ENCODE peak calls at places on chromosomes 3 and 15, in four cellular contexts. Y is HCT116, R is HepG2, O is K562. B is an unnamed sample.

GRCh38 chr3:113745273-113746068 is 578 bp downstream of the NAA50 start:
- DNase-seq in Y (peak), O (peak), R (peak), B (peak)

GRCh38 chr15:22895465-22896190 is 57.2 kb downstream of the NIPA2 start:
- DNase-seq in Y (peak), O (peak), R (no peak), B (no peak)

GRCh38 chr3:98893740-98894139 is 7.8 kb downstream of the DCBLD2 start:
- DNase-seq in R (no peak), O (no peak), Y (no peak), B (peak)

GRCh38 chr3:133591271-133591742 is 17.8 kb downstream of the CDV3 start:
- DNase-seq in R (no peak), O (no peak), Y (no peak), B (no peak)

GRCh38 chr3:95387242-95388021 is 1324.6 kb downstream of the NSUN3 start:
- DNase-seq in R (no peak), Y (no peak), O (no peak), B (no peak)

GRCh38 chr15:20106026-20106425 is 435.6 kb downstream of the GOLGA6L6 start:
- DNase-seq in R (no peak), Y (no peak), O (no peak), B (no peak)

GRCh38 chr3:150254199-150254786 is 153.8 kb upstream of the TSC22D2 start:
- DNase-seq in R (no peak), O (no peak), Y (no peak), B (no peak)

GRCh38 chr3:130626021-130626420 is 109.0 kb downstream of the COL6A6 start:
- DNase-seq in O (no peak), R (no peak), Y (no peak), B (no peak)

GRCh38 chr3:58386966-58387365 is 46.7 kb downstream of the PDHB start:
- DNase-seq in Y (no peak), O (no peak), R (no peak), B (no peak)

GRCh38 chr3:50450135-50450911 is 53.1 kb downstream of the CACNA2D2 start:
- DNase-seq in O (peak), R (peak), Y (no peak), B (no peak)

GRCh38 chr3:159764211-159765024 is 224.2 kb upstream of the IL12A start:
- DNase-seq in O (peak), R (no peak), Y (no peak), B (peak)

GRCh38 chr3:9786825-9787654 is 5.2 kb downstream of the TADA3 start:
- DNase-seq in O (no peak), R (no peak), Y (no peak), B (no peak)

GRCh38 chr3:43231276-43232000 is 54.9 kb upstream of the SNRK start:
- DNase-seq in Y (no peak), O (no peak), R (no peak), B (no peak)

GRCh38 chr15:79408041-79408440 is 24.1 kb upstream of the MINAR1 start:
- DNase-seq in R (no peak), O (no peak), Y (no peak), B (no peak)

GRCh38 chr3:99934984-99935797 is 117.5 kb downstream of the CMSS1 start:
- DNase-seq in Y (no peak), O (no peak), R (peak), B (no peak)

GRCh38 chr15:78850926-78851600 is 21.6 kb upstream of the MORF4L1 start:
- DNase-seq in Y (no peak), O (no peak), R (peak), B (no peak)

GRCh38 chr3:142601713-142602112 is 5.5 kb downstream of the PLS1 start:
- DNase-seq in Y (no peak), R (no peak), O (no peak), B (no peak)

GRCh38 chr3:142608615-142609014 is 12.4 kb downstream of the PLS1 start:
- DNase-seq in R (no peak), Y (no peak), O (no peak), B (no peak)

GRCh38 chr3:142602630-142603339 is 6.6 kb downstream of the PLS1 start:
- DNase-seq in R (no peak), Y (no peak), O (no peak), B (no peak)

GRCh38 chr3:142604940-142605339 is 8.7 kb downstream of the PLS1 start:
- DNase-seq in R (no peak), Y (no peak), O (no peak), B (no peak)

DNA sequence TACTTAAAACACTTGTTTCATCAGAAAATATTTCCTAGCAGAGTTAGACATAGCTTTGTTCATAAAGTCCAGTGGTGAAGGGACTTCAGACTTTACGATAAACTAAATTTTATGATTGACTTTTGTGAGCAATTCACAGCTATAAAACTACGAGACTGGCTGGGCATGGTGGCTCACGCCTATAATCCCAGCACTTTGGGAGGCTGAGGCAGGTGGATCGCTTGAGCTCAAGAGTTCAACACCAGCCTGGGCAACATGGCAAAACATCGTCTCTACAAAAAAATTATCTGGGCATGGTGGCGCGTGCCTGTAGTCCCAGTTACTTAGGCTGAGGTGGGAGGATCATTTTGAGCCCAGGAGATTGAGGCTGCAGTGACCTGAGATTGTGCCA is 7.1 kb downstream of the PLS1 start:
- DNase-seq in O (no peak), R (no peak), Y (no peak), B (no peak)
- TF ChIP-seq ELF1 in O (no peak), R (no peak), Y (no peak), B (no peak)

GRCh38 chr3:185737740-185738680 is 86.8 kb downstream of the IGF2BP2 start:
- DNase-seq in Y (no peak), O (no peak), R (no peak), B (no peak)

GRCh38 chr3:185733980-185734724 is 90.7 kb downstream of the IGF2BP2 start:
- DNase-seq in O (peak), R (peak), Y (peak), B (peak)

GRCh38 chr3:185734725-185735096 is 90.1 kb downstream of the IGF2BP2 start:
- DNase-seq in R (no peak), O (peak), Y (no peak), B (no peak)

GRCh38 chr3:185739264-185739701 is 85.6 kb downstream of the IGF2BP2 start:
- DNase-seq in O (no peak), Y (no peak), R (no peak), B (no peak)

GRCh38 chr3:185737020-185737419 is 87.8 kb downstream of the IGF2BP2 start:
- DNase-seq in Y (no peak), R (no peak), O (no peak), B (no peak)
- TF ChIP-seq POLR2AphosphoS5 in Y (no peak), R (no peak), O (no peak), B (no peak)

GRCh38 chr3:52004906-52005395 is 9.3 kb upstream of the RPL29 start:
- DNase-seq in Y (no peak), R (no peak), O (no peak), B (no peak)
- TF ChIP-seq ELF1 in Y (no peak), R (no peak), O (no peak), B (no peak)

GRCh38 chr3:27677554-27677953 is 44.6 kb downstream of the EOMES start:
- DNase-seq in R (no peak), O (no peak), Y (peak), B (no peak)

GRCh38 chr3:27678234-27678633 is 43.9 kb downstream of the EOMES start:
- DNase-seq in Y (no peak), O (no peak), R (no peak), B (no peak)

GRCh38 chr3:27673701-27674100 is 48.4 kb downstream of the EOMES start:
- DNase-seq in O (no peak), R (no peak), Y (no peak), B (no peak)

GRCh38 chr3:27671101-27671500 is 51.0 kb downstream of the EOMES start:
- DNase-seq in O (no peak), Y (no peak), R (no peak), B (no peak)

DNA sequence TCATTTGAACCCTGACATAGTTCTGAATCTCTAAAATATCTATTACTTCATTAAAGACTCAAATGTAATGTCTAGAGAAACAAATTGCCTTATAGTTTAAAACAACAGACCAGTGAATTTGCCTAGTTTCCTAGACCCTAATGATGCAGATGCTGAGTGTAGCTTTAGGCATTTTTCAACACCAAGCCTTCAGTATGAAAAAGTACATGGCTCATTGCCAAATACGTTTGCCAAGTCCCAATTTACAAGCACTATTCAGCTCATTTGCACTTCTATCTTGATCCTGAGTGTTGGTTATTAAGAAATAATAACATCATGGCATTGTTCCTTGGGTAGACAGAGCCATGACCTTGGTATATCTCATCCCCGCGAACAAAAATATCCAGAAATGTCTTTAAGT is 46.8 kb downstream of the EOMES start:
- DNase-seq in O (no peak), Y (no peak), R (no peak), B (no peak)
- TF ChIP-seq POLR2AphosphoS5 in O (no peak), Y (no peak), R (no peak), B (no peak)

GRCh38 chr3:119643094-119643493 is 17.3 kb downstream of the POPDC2 start:
- DNase-seq in R (no peak), Y (no peak), O (no peak), B (no peak)
- TF ChIP-seq ELF1 in R (no peak), Y (no peak), O (no peak), B (no peak)

DNA sequence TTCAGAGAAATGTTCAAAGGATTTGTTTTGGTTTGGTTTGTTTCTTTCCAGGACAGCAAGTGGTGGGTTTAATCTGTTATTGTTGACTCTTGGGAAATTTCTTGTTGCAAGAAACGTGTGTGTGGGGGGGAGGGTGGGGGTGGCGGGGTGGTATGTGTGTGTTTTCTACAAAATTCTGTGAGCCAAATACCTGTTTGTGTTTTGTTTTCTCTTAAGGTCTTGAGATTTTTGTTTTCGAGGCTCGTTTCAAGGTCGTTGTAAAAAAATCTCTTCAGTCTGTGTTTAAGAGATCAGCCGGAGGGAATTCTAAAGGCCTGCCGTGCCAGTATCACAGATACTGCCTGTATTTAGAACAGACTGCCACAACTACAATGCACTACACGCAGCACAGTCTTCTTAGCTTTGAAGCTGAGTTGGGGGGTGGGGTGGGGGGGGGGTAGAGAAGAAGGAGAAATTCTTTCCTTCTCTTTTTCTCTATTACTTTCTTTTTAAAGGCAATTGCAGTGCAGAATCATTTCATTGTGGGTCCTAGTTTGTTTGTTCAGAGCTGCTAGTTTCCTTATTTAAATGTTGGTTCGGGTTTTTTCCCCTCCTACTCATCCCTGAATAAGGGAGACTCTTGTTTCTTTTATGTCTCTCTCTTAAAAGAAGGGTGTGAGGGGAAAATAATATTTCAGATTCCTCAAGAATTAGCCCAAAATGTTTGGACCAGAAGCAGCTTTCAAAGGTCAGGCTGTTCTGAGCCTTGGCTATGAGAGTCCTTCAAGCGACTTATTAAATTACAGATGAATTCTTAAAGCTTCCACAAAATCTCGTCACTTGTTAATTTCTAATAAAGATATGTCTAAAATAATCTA is 1.4 kb upstream of the BCL6 start:
- DNase-seq in Y (no peak), R (no peak), O (no peak), B (no peak)
- TF ChIP-seq POLR2AphosphoS5 in Y (no peak), R (no peak), O (no peak), B (no peak)

GRCh38 chr3:11522398-11522715 is 121.4 kb downstream of the VGLL4 start:
- DNase-seq in R (no peak), Y (no peak), O (no peak), B (no peak)
- TF ChIP-seq ELF1 in R (no peak), Y (no peak), O (no peak), B (no peak)

DNA sequence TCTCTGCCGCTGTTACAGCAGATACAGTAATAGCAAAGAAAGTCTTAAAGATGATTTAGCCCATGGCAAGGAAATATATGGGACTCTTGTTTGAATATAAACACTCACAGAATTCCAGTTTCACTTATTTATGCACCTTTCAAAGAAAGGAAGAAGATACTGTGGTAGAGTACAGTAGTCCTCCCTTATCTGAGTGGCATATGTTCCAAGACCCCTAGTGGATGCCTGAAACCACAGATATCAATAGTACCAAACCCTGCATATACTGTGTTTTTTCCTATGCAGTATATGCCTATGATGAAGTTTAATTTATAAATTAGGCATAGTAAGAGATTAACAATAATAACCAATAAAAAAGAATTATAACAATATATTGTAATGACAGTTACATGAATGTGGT is 8.2 kb downstream of the MAP2K1 start:
- DNase-seq in Y (no peak), R (no peak), O (no peak), B (no peak)
- TF ChIP-seq POLR2AphosphoS5 in Y (no peak), R (no peak), O (no peak), B (no peak)

DNA sequence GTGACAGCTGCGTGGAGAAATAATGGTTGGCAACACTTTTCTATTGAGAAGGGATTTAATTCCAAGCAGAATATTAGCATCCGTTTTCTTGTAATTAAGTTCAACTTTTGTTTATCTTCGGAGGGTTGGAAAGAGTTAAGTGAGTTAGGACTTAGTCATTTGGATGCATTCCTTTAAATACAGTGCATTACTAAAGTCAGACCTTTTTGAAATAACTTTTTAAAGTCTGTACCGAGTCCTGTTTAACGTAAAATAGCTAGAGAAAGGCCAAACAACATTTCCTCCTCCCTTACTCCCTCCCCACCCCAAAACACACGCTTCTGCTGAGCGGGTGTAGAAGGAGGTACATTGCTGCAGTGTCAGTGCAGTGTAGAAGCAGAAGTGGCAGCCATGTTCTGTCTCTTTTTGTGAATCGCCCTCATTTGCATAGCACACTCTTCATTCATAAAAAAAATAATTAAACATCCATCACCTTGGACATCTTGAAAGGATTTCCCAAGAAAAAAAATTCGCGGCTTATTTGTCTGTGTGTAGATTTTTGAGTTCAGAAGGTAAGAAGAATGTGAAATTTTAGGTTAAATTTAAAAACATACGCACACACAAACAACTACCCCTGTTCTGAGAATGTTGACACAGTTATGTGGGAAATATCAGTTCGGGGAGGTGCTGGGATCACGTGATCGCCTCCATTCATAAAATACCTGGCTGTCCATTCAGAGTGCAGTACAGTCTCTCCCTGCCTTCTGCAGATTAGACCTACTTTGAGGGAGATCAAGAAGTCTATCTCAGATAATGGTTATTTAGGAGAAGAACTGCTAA is 1.6 kb downstream of the SPRED1 start:
- DNase-seq in O (peak), Y (peak), R (peak), B (peak)
- TF ChIP-seq ELF1 in O (no peak), Y (no peak), R (no peak), B (no peak)